ENCODE peak calls at places on chromosomes 13 and 19, in eight cellular contexts. T, E, R, W, N, O, I and B are unnamed samples.

GRCh38 chr19:35154535-35155406 is at the start of gene FXYD5:
- DNase-seq in T (peak), E (peak), R (peak), W (peak), N (peak), O (peak), I (no peak), B (no peak)

GRCh38 chr13:33994826-33995502 is 177.0 kb downstream of the RFC3 start:
- DNase-seq in T (no peak), E (no peak), R (no peak), W (no peak), N (no peak), O (no peak), I (no peak), B (no peak)

GRCh38 chr19:48955308-48955958 is 758 bp downstream of the BAX start:
- DNase-seq in T (no peak), E (peak), R (no peak), W (no peak), N (no peak), O (peak), I (no peak), B (no peak)

GRCh38 chr19:15532779-15533521 is 24.6 kb downstream of the CYP4F22 start:
- DNase-seq in T (no peak), E (no peak), R (no peak), W (no peak), N (no peak), O (no peak), I (no peak), B (no peak)

GRCh38 chr13:35840991-35841604 is 290.1 kb downstream of the DCLK1 start:
- DNase-seq in T (no peak), E (no peak), R (no peak), W (no peak), N (no peak), O (no peak), I (no peak), B (no peak)

GRCh38 chr13:113040031-113040430 is 65.6 kb upstream of the F7 start:
- DNase-seq in T (no peak), E (no peak), R (no peak), W (no peak), N (no peak), O (no peak), I (no peak), B (no peak)

GRCh38 chr19:513368-514165 is 6.3 kb downstream of the TPGS1 start:
- DNase-seq in T (no peak), E (no peak), R (no peak), W (no peak), N (no peak), O (peak), I (no peak), B (no peak)

GRCh38 chr13:67372868-67373464 is 142.8 kb upstream of the PCDH9 start:
- DNase-seq in T (no peak), E (no peak), R (no peak), W (no peak), N (no peak), O (no peak), I (no peak), B (no peak)

GRCh38 chr13:41649659-41650058 is 192.3 kb downstream of the RGCC start:
- DNase-seq in T (no peak), E (no peak), R (no peak), W (peak), N (no peak), O (no peak), I (no peak), B (no peak)

GRCh38 chr19:45515081-45515624 is 7.9 kb downstream of the VASP start:
- DNase-seq in T (no peak), E (peak), R (no peak), W (no peak), N (no peak), O (no peak), I (no peak), B (peak)

GRCh38 chr13:27446986-27447583 is 3.3 kb downstream of the MTIF3 start:
- DNase-seq in T (no peak), E (no peak), R (no peak), W (no peak), N (no peak), O (no peak), I (no peak), B (peak)

GRCh38 chr13:111219306-111219705 is 101.1 kb upstream of the TEX29 start:
- DNase-seq in T (no peak), E (no peak), R (peak), W (peak), N (no peak), O (no peak), I (no peak), B (no peak)

GRCh38 chr19:55146078-55146647 is 2.8 kb downstream of the TNNT1 start:
- DNase-seq in T (peak), E (no peak), R (no peak), W (no peak), N (no peak), O (peak), I (no peak), B (no peak)

GRCh38 chr13:29805994-29806748 is 44.2 kb downstream of the UBL3 start:
- DNase-seq in T (no peak), E (no peak), R (no peak), W (no peak), N (no peak), O (no peak), I (no peak), B (no peak)

GRCh38 chr19:19539738-19540703 is 2.0 kb downstream of the CILP2 start:
- DNase-seq in T (peak), E (peak), R (peak), W (peak), N (no peak), O (peak), I (no peak), B (peak)

GRCh38 chr19:46373573-46374359 is 26.9 kb downstream of the PPP5C start:
- DNase-seq in T (peak), E (peak), R (peak), W (peak), N (peak), O (peak), I (no peak), B (peak)

GRCh38 chr19:40718774-40719391 is 2.0 kb downstream of the ITPKC start:
- DNase-seq in T (peak), E (peak), R (peak), W (peak), N (peak), O (peak), I (peak), B (peak)

GRCh38 chr19:56177564-56178243 is 1.9 kb downstream of the GALP start:
- DNase-seq in T (no peak), E (no peak), R (no peak), W (no peak), N (no peak), O (no peak), I (no peak), B (no peak)

GRCh38 chr19:18663940-18664530 is 19.4 kb upstream of the CRTC1 start:
- DNase-seq in T (no peak), E (no peak), R (no peak), W (no peak), N (no peak), O (no peak), I (no peak), B (no peak)

GRCh38 chr13:98653471-98653985 is 76.6 kb upstream of the STK24 start:
- DNase-seq in T (peak), E (peak), R (peak), W (peak), N (peak), O (no peak), I (peak), B (peak)

GRCh38 chr19:39679791-39680168 is 24.1 kb downstream of the LGALS16 start:
- DNase-seq in T (no peak), E (no peak), R (no peak), W (no peak), N (no peak), O (no peak), I (no peak), B (no peak)

GRCh38 chr19:39680593-39680992 is 23.7 kb upstream of the LGALS14 start:
- DNase-seq in T (no peak), E (no peak), R (no peak), W (no peak), N (no peak), O (no peak), I (no peak), B (no peak)

GRCh38 chr19:39676004-39676403 is 20.3 kb downstream of the LGALS16 start:
- DNase-seq in T (no peak), E (no peak), R (no peak), W (no peak), N (no peak), O (no peak), I (no peak), B (no peak)

GRCh38 chr19:39679056-39679790 is 23.5 kb downstream of the LGALS16 start:
- DNase-seq in T (no peak), E (no peak), R (no peak), W (no peak), N (no peak), O (no peak), I (no peak), B (no peak)

GRCh38 chr19:39677931-39678889 is 22.5 kb downstream of the LGALS16 start:
- DNase-seq in T (no peak), E (peak), R (peak), W (peak), N (no peak), O (no peak), I (no peak), B (no peak)
- TF ChIP-seq POLR2A in T (no peak), E (no peak), R (no peak), W (no peak), N (no peak), O (no peak), I (no peak), B (no peak)

GRCh38 chr19:2148482-2149135 is 2.8 kb downstream of the AP3D1 start:
- DNase-seq in T (no peak), E (no peak), R (no peak), W (no peak), N (no peak), O (no peak), I (no peak), B (no peak)
- H3K4me3 ChIP-seq in T (no peak), E (no peak), R (no peak), W (no peak), N (no peak), O (no peak), I (no peak), B (no peak)

GRCh38 chr19:53608381-53608780 is 23.4 kb upstream of the DPRX start:
- DNase-seq in T (no peak), E (no peak), R (no peak), W (no peak), N (no peak), O (no peak), I (no peak), B (no peak)

DNA sequence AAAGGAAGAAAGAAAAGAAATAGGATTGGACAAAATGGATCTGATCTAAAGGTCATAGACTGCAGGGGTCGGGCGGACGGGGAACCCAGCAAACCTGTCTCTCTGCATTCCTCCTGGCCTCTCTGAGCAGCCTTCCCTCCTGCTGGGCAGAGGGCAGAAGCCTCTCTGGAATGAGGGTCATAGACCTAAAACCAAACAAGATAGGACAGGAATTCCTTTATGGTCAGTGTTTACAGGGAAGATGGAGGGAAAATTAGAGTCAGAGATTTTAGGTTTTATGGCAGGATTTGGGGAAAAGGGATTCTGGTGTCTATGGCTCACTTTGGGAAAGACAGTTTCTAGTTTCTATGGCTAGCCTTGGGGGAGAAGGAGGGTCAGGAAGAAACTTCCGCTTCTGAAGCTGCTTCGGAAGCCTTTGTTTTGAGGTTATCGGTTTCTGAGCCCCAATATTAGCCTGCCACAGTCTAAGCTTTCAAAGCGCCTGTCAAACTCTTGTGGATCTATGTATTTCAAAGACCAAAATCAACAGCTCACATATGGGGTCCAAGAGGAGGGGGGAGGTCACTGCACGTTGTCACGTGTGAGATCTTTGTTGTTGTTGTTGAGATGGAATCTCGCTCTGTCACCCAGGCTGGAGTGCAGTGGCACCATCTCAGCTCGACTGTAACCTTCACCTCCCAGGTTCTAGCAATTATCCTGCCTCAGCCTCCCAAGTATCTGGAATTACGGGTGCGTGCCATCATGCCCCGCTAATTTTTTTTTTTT is 18.9 kb upstream of the DPRX start:
- DNase-seq in T (no peak), E (no peak), R (no peak), W (no peak), N (no peak), O (no peak), I (no peak), B (no peak)
- TF ChIP-seq POLR2A in T (no peak), E (no peak), R (no peak), W (no peak), N (no peak), O (no peak), I (no peak), B (no peak)

GRCh38 chr19:3554254-3555083 is 2.9 kb downstream of the MFSD12 start:
- DNase-seq in T (no peak), E (no peak), R (no peak), W (no peak), N (no peak), O (no peak), I (no peak), B (peak)
- H3K4me3 ChIP-seq in T (peak), E (no peak), R (no peak), W (no peak), N (no peak), O (no peak), I (no peak), B (no peak)

GRCh38 chr19:47752440-47753211 is 7.3 kb downstream of the NOP53 start:
- DNase-seq in T (no peak), E (no peak), R (no peak), W (no peak), N (no peak), O (peak), I (no peak), B (no peak)
- TF ChIP-seq POLR2A in T (no peak), E (no peak), R (no peak), W (no peak), N (no peak), O (no peak), I (no peak), B (no peak)

GRCh38 chr19:27922970-27923369 is 1290.0 kb downstream of the UQCRFS1 start:
- DNase-seq in T (no peak), E (no peak), R (no peak), W (no peak), N (no peak), O (no peak), I (no peak), B (no peak)

GRCh38 chr19:27929399-27929798 is 1283.6 kb downstream of the UQCRFS1 start:
- DNase-seq in T (no peak), E (no peak), R (no peak), W (no peak), N (no peak), O (no peak), I (no peak), B (no peak)

GRCh38 chr19:27920774-27921173 is 1292.2 kb downstream of the UQCRFS1 start:
- DNase-seq in T (no peak), E (no peak), R (no peak), W (no peak), N (no peak), O (no peak), I (no peak), B (no peak)

GRCh38 chr19:27925202-27925601 is 1287.7 kb downstream of the UQCRFS1 start:
- DNase-seq in T (no peak), E (no peak), R (no peak), W (no peak), N (no peak), O (no peak), I (no peak), B (no peak)
- H3K4me3 ChIP-seq in T (no peak), E (no peak), R (no peak), W (no peak), N (no peak), O (no peak), I (no peak), B (no peak)